ENCODE peak calls at places on chromosomes 3 and 15, in five cellular contexts. One of them, this sample, is unnamed.
A peak's percentile ranks its signal among the peaks of the same experiment; 100 is the strongest.

GRCh38 chr3:38131621-38132369 is 5.1 kb downstream of the ACAA1 start:
- DNase-seq in tibial nerve: no peak
- DNase-seq in neural progenitor cell: peak; percentile 77
- DNase-seq in fibroblast of villous mesenchyme: peak; percentile 45
- DNase-seq in Peyer's patch: peak; percentile 51
- DNase-seq in this sample: peak; percentile 23

GRCh38 chr3:177832862-177833261 is 635.6 kb upstream of the TBL1XR1 start:
- DNase-seq in tibial nerve: no peak
- DNase-seq in Peyer's patch: no peak
- DNase-seq in fibroblast of villous mesenchyme: peak; percentile 56
- DNase-seq in neural progenitor cell: no peak
- DNase-seq in this sample: no peak

GRCh38 chr15:98941595-98942255 is 65.9 kb downstream of the PGPEP1L start:
- DNase-seq in Peyer's patch: no peak
- DNase-seq in fibroblast of villous mesenchyme: peak; percentile 14
- DNase-seq in tibial nerve: no peak
- DNase-seq in neural progenitor cell: no peak
- DNase-seq in this sample: no peak

GRCh38 chr15:73800662-73801345 is 47.7 kb upstream of the INSYN1 start:
- DNase-seq in Peyer's patch: no peak
- DNase-seq in tibial nerve: no peak
- DNase-seq in fibroblast of villous mesenchyme: peak; percentile 69
- DNase-seq in neural progenitor cell: no peak
- DNase-seq in this sample: no peak

GRCh38 chr3:11610044-11610671 is 33.6 kb downstream of the VGLL4 start:
- DNase-seq in Peyer's patch: peak; percentile 64
- DNase-seq in tibial nerve: no peak
- DNase-seq in fibroblast of villous mesenchyme: peak; percentile 71
- DNase-seq in neural progenitor cell: peak; percentile 82
- DNase-seq in this sample: no peak

GRCh38 chr3:14606663-14607339 is 44.8 kb upstream of the CCDC174 start:
- DNase-seq in fibroblast of villous mesenchyme: no peak
- DNase-seq in Peyer's patch: no peak
- DNase-seq in neural progenitor cell: no peak
- DNase-seq in tibial nerve: no peak
- DNase-seq in this sample: no peak

GRCh38 chr3:50583897-50584296 is 14.6 kb downstream of the HEMK1 start:
- DNase-seq in tibial nerve: peak; percentile 78
- DNase-seq in neural progenitor cell: no peak
- DNase-seq in fibroblast of villous mesenchyme: no peak
- DNase-seq in Peyer's patch: peak; percentile 73
- DNase-seq in this sample: no peak

GRCh38 chr15:71013446-71013845 is 101.8 kb upstream of the THSD4 start:
- DNase-seq in tibial nerve: no peak
- DNase-seq in neural progenitor cell: no peak
- DNase-seq in Peyer's patch: no peak
- DNase-seq in fibroblast of villous mesenchyme: no peak
- DNase-seq in this sample: no peak

GRCh38 chr3:126469479-126469878 is 6.2 kb downstream of the ZXDC start:
- DNase-seq in Peyer's patch: peak; percentile 42
- DNase-seq in neural progenitor cell: no peak
- DNase-seq in fibroblast of villous mesenchyme: no peak
- DNase-seq in tibial nerve: no peak
- DNase-seq in this sample: peak; percentile 34

GRCh38 chr3:72255191-72255590 is 470.2 kb upstream of the PROK2 start:
- DNase-seq in Peyer's patch: no peak
- DNase-seq in fibroblast of villous mesenchyme: no peak
- DNase-seq in tibial nerve: no peak
- DNase-seq in neural progenitor cell: peak; percentile 35
- DNase-seq in this sample: no peak

GRCh38 chr3:71299160-71299559 is 284.4 kb downstream of the FOXP1 start:
- DNase-seq in tibial nerve: no peak
- DNase-seq in fibroblast of villous mesenchyme: no peak
- DNase-seq in Peyer's patch: no peak
- DNase-seq in neural progenitor cell: no peak
- DNase-seq in this sample: no peak

GRCh38 chr15:82540055-82540983 is at the start of gene RPS17:
- DNase-seq in fibroblast of villous mesenchyme: peak; percentile 96
- DNase-seq in Peyer's patch: peak; percentile 99
- DNase-seq in tibial nerve: peak; percentile 94
- DNase-seq in neural progenitor cell: peak; percentile 95
- DNase-seq in this sample: peak; percentile 97

GRCh38 chr3:195461518-195462307 is 18.9 kb upstream of the ACAP2 start:
- DNase-seq in Peyer's patch: no peak
- DNase-seq in tibial nerve: no peak
- DNase-seq in neural progenitor cell: no peak
- DNase-seq in fibroblast of villous mesenchyme: no peak
- DNase-seq in this sample: no peak

GRCh38 chr15:75648156-75649000 is 666 bp downstream of the SNX33 start:
- DNase-seq in Peyer's patch: no peak
- DNase-seq in fibroblast of villous mesenchyme: peak; percentile 63
- DNase-seq in neural progenitor cell: peak; percentile 88
- DNase-seq in tibial nerve: no peak
- DNase-seq in this sample: no peak

GRCh38 chr3:160162440-160162839 is 62.8 kb upstream of the C3orf80 start:
- DNase-seq in tibial nerve: no peak
- DNase-seq in fibroblast of villous mesenchyme: no peak
- DNase-seq in Peyer's patch: no peak
- DNase-seq in neural progenitor cell: peak; percentile 94
- DNase-seq in this sample: no peak

GRCh38 chr15:58307313-58307961 is 124.4 kb upstream of the LIPC start:
- DNase-seq in neural progenitor cell: peak; percentile 71
- DNase-seq in tibial nerve: no peak
- DNase-seq in Peyer's patch: no peak
- DNase-seq in fibroblast of villous mesenchyme: peak; percentile 75
- DNase-seq in this sample: no peak

GRCh38 chr3:46845397-46845859 is 17.8 kb downstream of the MYL3 start:
- DNase-seq in tibial nerve: peak; percentile 72
- DNase-seq in fibroblast of villous mesenchyme: peak; percentile 84
- DNase-seq in neural progenitor cell: peak; percentile 53
- DNase-seq in Peyer's patch: no peak
- DNase-seq in this sample: peak; percentile 60

GRCh38 chr3:186931487-186932280 is 1.4 kb downstream of the ST6GAL1 start:
- DNase-seq in Peyer's patch: peak; percentile 81
- DNase-seq in tibial nerve: no peak
- DNase-seq in fibroblast of villous mesenchyme: peak; percentile 27
- DNase-seq in neural progenitor cell: peak; percentile 44
- DNase-seq in this sample: no peak

GRCh38 chr15:48072941-48073340 is 47.8 kb upstream of the SLC24A5 start:
- DNase-seq in tibial nerve: no peak
- DNase-seq in neural progenitor cell: no peak
- DNase-seq in Peyer's patch: no peak
- DNase-seq in fibroblast of villous mesenchyme: no peak
- DNase-seq in this sample: no peak

GRCh38 chr3:176978441-176978840 is 218.8 kb downstream of the TBL1XR1 start:
- DNase-seq in Peyer's patch: no peak
- DNase-seq in fibroblast of villous mesenchyme: no peak
- DNase-seq in neural progenitor cell: no peak
- DNase-seq in tibial nerve: no peak
- DNase-seq in this sample: no peak

GRCh38 chr3:124053871-124054270 is 61.9 kb upstream of the ROPN1 start:
- DNase-seq in tibial nerve: no peak
- DNase-seq in Peyer's patch: no peak
- DNase-seq in neural progenitor cell: no peak
- DNase-seq in fibroblast of villous mesenchyme: no peak
- DNase-seq in this sample: no peak

GRCh38 chr3:10309736-10310135 is 11.2 kb downstream of the SEC13 start:
- DNase-seq in Peyer's patch: no peak
- DNase-seq in neural progenitor cell: no peak
- DNase-seq in tibial nerve: no peak
- DNase-seq in fibroblast of villous mesenchyme: peak; percentile 20
- DNase-seq in this sample: no peak

GRCh38 chr15:65370885-65371284 is 6.9 kb downstream of the IGDCC3 start:
- DNase-seq in tibial nerve: no peak
- DNase-seq in Peyer's patch: no peak
- DNase-seq in fibroblast of villous mesenchyme: no peak
- DNase-seq in neural progenitor cell: no peak
- DNase-seq in this sample: peak; percentile 52

GRCh38 chr3:61822588-61822987 is 261.2 kb downstream of the PTPRG start:
- DNase-seq in fibroblast of villous mesenchyme: no peak
- DNase-seq in neural progenitor cell: no peak
- DNase-seq in Peyer's patch: no peak
- DNase-seq in tibial nerve: no peak
- DNase-seq in this sample: no peak

GRCh38 chr15:69869881-69870465 is 227.7 kb downstream of the TLE3 start:
- DNase-seq in fibroblast of villous mesenchyme: peak; percentile 76
- DNase-seq in neural progenitor cell: no peak
- DNase-seq in tibial nerve: no peak
- DNase-seq in Peyer's patch: no peak
- DNase-seq in this sample: no peak

GRCh38 chr3:51691949-51692348 is 14.9 kb upstream of the GRM2 start:
- DNase-seq in fibroblast of villous mesenchyme: no peak
- DNase-seq in tibial nerve: no peak
- DNase-seq in Peyer's patch: no peak
- DNase-seq in neural progenitor cell: no peak
- DNase-seq in this sample: no peak

GRCh38 chr3:42376397-42376798 is 34.0 kb downstream of the LYZL4 start:
- DNase-seq in Peyer's patch: no peak
- DNase-seq in tibial nerve: peak; percentile 26
- DNase-seq in neural progenitor cell: no peak
- DNase-seq in fibroblast of villous mesenchyme: peak; percentile 55
- DNase-seq in this sample: peak; percentile 83

GRCh38 chr3:55629432-55629831 is 142.3 kb upstream of the WNT5A start:
- DNase-seq in neural progenitor cell: no peak
- DNase-seq in fibroblast of villous mesenchyme: peak; percentile 22
- DNase-seq in tibial nerve: no peak
- DNase-seq in Peyer's patch: peak; percentile 66
- DNase-seq in this sample: no peak

DNA sequence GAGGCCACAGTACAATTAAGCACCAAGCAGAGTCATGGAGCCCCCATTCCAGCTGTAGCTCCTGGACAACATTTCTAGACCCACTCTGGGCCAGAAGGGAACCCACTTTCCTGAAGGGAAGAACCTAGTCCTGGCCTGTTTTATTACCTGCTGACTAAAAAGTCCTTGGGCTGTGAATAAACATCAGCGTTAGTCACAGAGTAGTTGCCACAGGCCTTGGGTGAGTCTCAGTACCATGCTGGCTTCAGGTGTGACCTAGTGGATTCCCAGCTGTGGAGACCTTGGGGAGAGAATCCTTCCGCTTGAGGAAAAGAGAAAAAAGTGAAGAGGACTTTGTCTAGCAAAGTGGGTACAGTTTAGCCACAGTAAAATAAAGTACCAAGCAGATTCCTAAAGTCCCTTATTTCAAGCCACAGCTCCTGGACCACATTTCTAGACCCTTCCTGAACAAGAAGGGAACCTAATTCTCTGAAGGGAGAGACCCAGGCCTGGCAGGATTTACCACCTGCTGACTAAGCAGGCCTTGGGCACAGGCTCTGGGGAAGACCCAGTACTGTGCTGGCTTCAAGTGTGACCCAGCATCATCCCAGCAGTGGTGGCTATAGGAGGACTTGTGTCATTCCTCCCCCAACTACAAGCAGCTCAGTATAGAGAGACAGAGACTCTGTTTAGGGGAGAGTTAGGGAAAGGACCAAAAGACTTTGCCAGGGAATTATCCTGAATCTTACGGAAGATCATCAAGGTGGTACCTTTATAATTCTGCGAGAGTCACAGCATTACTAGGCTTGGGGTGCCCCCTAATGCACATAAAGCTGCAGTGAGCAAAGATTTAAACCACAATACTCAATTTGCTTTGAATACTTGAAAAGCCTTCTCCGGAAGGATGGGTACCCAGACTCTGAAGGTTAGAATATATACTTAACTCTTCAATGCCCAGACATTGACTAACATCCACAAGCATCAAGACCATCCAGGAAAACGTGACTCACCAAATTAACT is 118.2 kb upstream of the KCNH8 start:
- DNase-seq in fibroblast of villous mesenchyme: no peak
- DNase-seq in Peyer's patch: no peak
- DNase-seq in neural progenitor cell: no peak
- DNase-seq in tibial nerve: no peak
- DNase-seq in this sample: no peak
- TF ChIP-seq CTCF in fibroblast of villous mesenchyme: no peak
- TF ChIP-seq CTCF in Peyer's patch: peak; percentile 5
- TF ChIP-seq CTCF in neural progenitor cell: peak; percentile 40
- TF ChIP-seq CTCF in tibial nerve: no peak
- TF ChIP-seq CTCF in this sample: no peak

GRCh38 chr3:57594144-57594543 is 3.0 kb downstream of the ARF4 start:
- DNase-seq in Peyer's patch: no peak
- DNase-seq in fibroblast of villous mesenchyme: no peak
- DNase-seq in neural progenitor cell: no peak
- DNase-seq in tibial nerve: no peak
- DNase-seq in this sample: no peak
- H3K4me3 ChIP-seq in Peyer's patch: no peak overlapping the region
- H3K4me3 ChIP-seq in fibroblast of villous mesenchyme: peak overlapping the region; percentile 100
- H3K4me3 ChIP-seq in neural progenitor cell: no peak overlapping the region
- H3K4me3 ChIP-seq in tibial nerve: no peak overlapping the region
- H3K4me3 ChIP-seq in this sample: no peak overlapping the region

DNA sequence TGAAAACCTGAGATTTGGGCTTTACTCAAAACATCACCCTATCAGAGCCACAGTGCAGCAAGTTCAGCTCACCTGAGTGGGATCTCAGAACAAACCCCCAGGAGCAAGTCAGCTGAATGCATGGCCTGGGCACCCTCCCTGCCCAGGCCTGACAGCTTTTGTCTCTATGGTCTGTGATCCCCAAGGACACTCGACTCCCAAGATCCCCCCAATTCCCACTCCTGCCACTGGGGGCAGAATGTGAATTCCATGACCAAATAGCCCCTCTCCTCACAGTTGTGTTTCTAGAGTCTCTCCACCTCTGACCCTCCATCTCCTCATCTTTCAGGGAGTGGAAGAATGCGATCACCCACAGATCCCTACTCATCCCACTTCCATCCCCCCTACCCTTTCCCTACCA is 58.9 kb downstream of the ZNF445 start:
- DNase-seq in tibial nerve: no peak
- DNase-seq in neural progenitor cell: peak; percentile 42
- DNase-seq in Peyer's patch: no peak
- DNase-seq in fibroblast of villous mesenchyme: no peak
- DNase-seq in this sample: no peak
- TF ChIP-seq CTCF in tibial nerve: no peak
- TF ChIP-seq CTCF in neural progenitor cell: peak; percentile 45
- TF ChIP-seq CTCF in Peyer's patch: peak; percentile 11
- TF ChIP-seq CTCF in fibroblast of villous mesenchyme: peak; percentile 43
- TF ChIP-seq CTCF in this sample: no peak

DNA sequence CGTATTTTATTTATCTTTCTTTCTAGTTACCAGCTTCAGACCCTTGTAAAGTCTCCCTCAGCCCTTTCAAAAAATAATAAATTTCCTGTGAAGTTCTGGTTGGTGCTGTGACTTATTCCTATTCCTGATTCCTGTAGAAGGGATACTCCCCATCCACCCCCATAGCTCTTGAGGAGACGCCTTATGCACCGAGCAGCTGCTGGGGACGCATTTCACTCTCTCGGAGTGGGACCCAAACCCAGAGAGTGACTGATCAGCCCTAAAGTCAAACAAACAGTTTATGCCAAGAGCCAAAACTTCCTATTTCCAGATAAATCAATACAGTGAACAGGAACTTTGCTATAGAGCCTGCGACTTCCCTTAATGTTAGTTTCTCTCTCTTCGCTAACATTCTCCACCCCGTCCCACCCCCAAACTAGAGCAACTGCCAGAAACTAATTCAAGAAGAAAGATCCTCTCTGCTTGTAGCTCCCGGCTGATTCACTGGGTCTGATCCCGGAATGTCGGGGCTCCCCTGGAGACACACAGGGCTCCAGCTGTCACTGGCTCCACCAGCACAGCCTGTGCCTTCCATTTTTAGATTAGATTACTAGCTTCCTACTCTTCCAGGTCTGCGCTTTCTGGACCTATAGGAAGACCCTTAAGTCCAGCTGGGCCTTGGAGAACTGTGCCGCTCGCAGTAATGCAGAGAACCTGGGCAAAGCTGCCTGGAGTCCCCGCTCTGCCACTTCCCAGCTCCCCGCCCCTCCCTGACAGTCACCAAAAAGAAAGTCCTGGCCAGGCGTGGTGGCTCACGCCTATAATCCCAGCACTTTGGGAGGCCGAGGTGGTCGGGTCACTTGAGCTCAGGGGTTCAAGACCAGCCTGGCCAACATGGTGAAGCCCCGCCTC is 45.2 kb downstream of the KLHL25 start:
- DNase-seq in neural progenitor cell: no peak
- DNase-seq in tibial nerve: no peak
- DNase-seq in fibroblast of villous mesenchyme: no peak
- DNase-seq in Peyer's patch: peak; percentile 54
- DNase-seq in this sample: peak; percentile 60
- H3K4me3 ChIP-seq in neural progenitor cell: no peak overlapping the region
- H3K4me3 ChIP-seq in tibial nerve: no peak overlapping the region
- H3K4me3 ChIP-seq in fibroblast of villous mesenchyme: no peak overlapping the region
- H3K4me3 ChIP-seq in Peyer's patch: no peak overlapping the region
- H3K4me3 ChIP-seq in this sample: no peak overlapping the region

This sample was measured in RWPE2.